ENCODE peak calls at places on chromosome 18, in four cellular contexts. B is Peyer's patch, F is NCI-H1092, G is fibroblast of mammary gland. S is an unnamed sample.

GRCh38 chr18:69948919-69949537 is 1.4 kb upstream of the CD226 start:
- DNase-seq in F (no peak), G (peak; percentile 20), B (no peak), S (no peak)

GRCh38 chr18:74532511-74533025 is 1.7 kb upstream of the CNDP1 start:
- DNase-seq in G (no peak), B (peak; percentile 29), F (no peak), S (peak; percentile 14)

GRCh38 chr18:3528251-3528650 is 78.3 kb downstream of the TGIF1 start:
- DNase-seq in B (no peak), F (no peak), G (no peak), S (no peak)

GRCh38 chr18:68431111-68431921 is 283.6 kb downstream of the TMX3 start:
- DNase-seq in B (no peak), G (no peak), F (no peak), S (no peak)

GRCh38 chr18:995641-996040 is 91.0 kb downstream of the ADCYAP1 start:
- DNase-seq in G (peak; percentile 90), B (no peak), F (no peak), S (no peak)

GRCh38 chr18:4399929-4400328 is 55.2 kb downstream of the DLGAP1 start:
- DNase-seq in F (no peak), G (no peak), B (no peak), S (no peak)

GRCh38 chr18:41763361-41763760 is 191.7 kb upstream of the PIK3C3 start:
- DNase-seq in G (no peak), F (no peak), B (no peak), S (no peak)

GRCh38 chr18:22488554-22488953 is 70.8 kb upstream of the CTAGE1 start:
- DNase-seq in B (no peak), G (peak; percentile 84), F (no peak), S (peak; percentile 84)

GRCh38 chr18:62721837-62722795 is 6.8 kb downstream of the PHLPP1 start:
- DNase-seq in F (no peak), B (no peak), G (no peak), S (no peak)

GRCh38 chr18:50427896-50428295 is 53.0 kb downstream of the SKA1 start:
- DNase-seq in B (no peak), F (no peak), G (no peak), S (no peak)

GRCh38 chr18:76757343-76757742 is 65.0 kb upstream of the ZNF236 start:
- DNase-seq in G (no peak), F (no peak), B (no peak), S (no peak)

S was measured in left lobe of liver.